ENCODE peak calls at places on chromosome 16, in eight cellular contexts. X is heart left ventricle, R is omental fat pad, Q is HFFc6, B is lung, J is hepatocyte, D is HFF-Myc, L is OCI-LY7. V is an unnamed sample.

GRCh38 chr16:10240854-10241613 is 58.8 kb upstream of the GRIN2A start:
- DNase-seq in X (no peak), R (no peak), Q (no peak), B (no peak), J (no peak), D (no peak), L (no peak), V (no peak)

GRCh38 chr16:3720418-3720817 is 3.1 kb upstream of the TRAP1 start:
- DNase-seq in X (no peak), R (no peak), Q (no peak), B (no peak), J (no peak), D (no peak), L (no peak), V (no peak)

GRCh38 chr16:49754495-49755290 is 101.2 kb downstream of the ZNF423 start:
- DNase-seq in X (peak; percentile 44), R (no peak), Q (no peak), B (no peak), J (peak; percentile 53), D (no peak), L (no peak), V (no peak)

GRCh38 chr16:80208750-80209149 is 332.0 kb upstream of the DYNLRB2 start:
- DNase-seq in X (no peak), R (no peak), Q (no peak), B (no peak), J (no peak), D (no peak), L (no peak), V (no peak)

GRCh38 chr16:48367443-48368049 is 17.7 kb downstream of the SIAH1 start:
- DNase-seq in X (no peak), R (no peak), Q (no peak), B (no peak), J (no peak), D (no peak), L (no peak), V (no peak)

GRCh38 chr16:84358601-84359295 is 9.6 kb upstream of the ATP2C2 start:
- DNase-seq in X (no peak), R (no peak), Q (no peak), B (no peak), J (no peak), D (no peak), L (no peak), V (no peak)

GRCh38 chr16:85829751-85830445 is 30.4 kb downstream of the COX4I1 start:
- DNase-seq in X (peak; percentile 46), R (no peak), Q (no peak), B (no peak), J (no peak), D (no peak), L (no peak), V (no peak)

GRCh38 chr16:57045694-57046381 is 46.5 kb upstream of the CPNE2 start:
- DNase-seq in X (peak; percentile 67), R (peak; percentile 30), Q (peak; percentile 27), B (no peak), J (peak; percentile 83), D (no peak), L (peak; percentile 92), V (peak; percentile 71)

GRCh38 chr16:56317998-56318912 is 107.1 kb downstream of the AMFR start:
- DNase-seq in X (peak; percentile 81), R (peak; percentile 83), Q (peak; percentile 55), B (peak; percentile 85), J (peak; percentile 91), D (peak; percentile 49), L (peak; percentile 60), V (peak; percentile 90)

GRCh38 chr16:3983081-3983520 is 102.6 kb upstream of the CREBBP start:
- DNase-seq in X (peak; percentile 65), R (no peak), Q (peak; percentile 53), B (peak; percentile 47), J (peak; percentile 91), D (no peak), L (no peak), V (peak; percentile 76)

GRCh38 chr16:4814542-4815173 is 12.2 kb upstream of the ROGDI start:
- DNase-seq in X (peak; percentile 33), R (no peak), Q (no peak), B (no peak), J (no peak), D (no peak), L (no peak), V (no peak)

GRCh38 chr16:80144191-80144590 is 396.6 kb upstream of the DYNLRB2 start:
- DNase-seq in X (no peak), R (no peak), Q (no peak), B (no peak), J (no peak), D (no peak), L (no peak), V (peak; percentile 9)

DNA sequence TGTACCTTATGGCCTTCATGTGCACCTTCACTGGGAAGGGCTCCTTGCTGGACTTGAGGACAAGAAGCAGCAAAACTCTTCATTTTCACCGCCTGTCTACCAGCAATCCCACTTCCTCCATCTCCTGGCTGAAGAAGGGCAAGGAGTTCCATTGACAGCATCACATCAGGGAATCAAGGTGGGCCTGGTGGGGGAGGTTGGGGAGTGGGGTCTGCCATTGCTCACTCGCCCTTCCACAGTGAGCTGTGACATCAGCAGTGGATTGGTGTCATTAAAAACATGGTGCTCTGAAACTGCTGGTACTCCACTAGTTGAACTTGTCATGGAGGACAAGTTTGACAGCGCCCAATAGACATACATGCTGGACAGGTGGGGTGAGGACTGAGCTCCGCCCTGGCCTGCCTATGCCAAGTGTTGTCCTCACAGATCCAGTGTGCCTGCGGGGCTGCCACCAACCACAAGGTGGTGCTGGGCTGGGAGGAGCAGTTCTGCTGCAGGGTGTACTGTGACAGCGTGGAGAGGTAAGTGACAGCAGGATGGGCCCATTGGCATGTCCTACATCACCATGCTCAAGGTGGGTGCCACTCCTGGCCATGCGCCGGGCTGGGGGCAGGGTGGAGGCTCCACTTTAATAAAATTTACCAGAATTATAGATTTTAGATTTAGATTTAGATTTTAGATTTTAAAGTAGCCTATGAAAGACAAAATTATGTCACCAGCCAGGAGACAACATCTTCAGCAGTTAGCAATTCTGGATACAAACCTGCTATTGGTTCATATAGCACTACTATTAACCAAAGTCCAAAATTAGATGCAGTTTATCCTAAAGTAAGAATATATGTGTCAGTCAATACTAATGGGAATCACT is 1729.1 kb downstream of the TP53TG3F start:
- DNase-seq in X (no peak), R (no peak), Q (peak; percentile 7), B (no peak), J (no peak), D (no peak), L (peak; percentile 1), V (no peak)
- TF ChIP-seq CTCF in X (no peak), R (no peak), Q (peak; percentile 51), B (no peak), J (no peak), D (no peak), L (peak; percentile 43), V (no peak)

GRCh38 chr16:54284931-54285413 is 1.6 kb downstream of the IRX3 start:
- DNase-seq in X (peak; percentile 29), R (no peak), Q (no peak), B (no peak), J (no peak), D (no peak), L (no peak), V (no peak)

GRCh38 chr16:54284319-54284930 is 2.2 kb downstream of the IRX3 start:
- DNase-seq in X (no peak), R (no peak), Q (no peak), B (no peak), J (peak; percentile 66), D (no peak), L (no peak), V (peak; percentile 64)

GRCh38 chr16:54286330-54287017 is at the start of gene IRX3:
- DNase-seq in X (peak; percentile 90), R (no peak), Q (peak; percentile 79), B (peak; percentile 91), J (peak; percentile 73), D (peak; percentile 68), L (no peak), V (peak; percentile 60)

GRCh38 chr16:54286067-54286329 is 589 bp downstream of the IRX3 start:
- DNase-seq in X (no peak), R (no peak), Q (no peak), B (no peak), J (no peak), D (no peak), L (no peak), V (no peak)

DNA sequence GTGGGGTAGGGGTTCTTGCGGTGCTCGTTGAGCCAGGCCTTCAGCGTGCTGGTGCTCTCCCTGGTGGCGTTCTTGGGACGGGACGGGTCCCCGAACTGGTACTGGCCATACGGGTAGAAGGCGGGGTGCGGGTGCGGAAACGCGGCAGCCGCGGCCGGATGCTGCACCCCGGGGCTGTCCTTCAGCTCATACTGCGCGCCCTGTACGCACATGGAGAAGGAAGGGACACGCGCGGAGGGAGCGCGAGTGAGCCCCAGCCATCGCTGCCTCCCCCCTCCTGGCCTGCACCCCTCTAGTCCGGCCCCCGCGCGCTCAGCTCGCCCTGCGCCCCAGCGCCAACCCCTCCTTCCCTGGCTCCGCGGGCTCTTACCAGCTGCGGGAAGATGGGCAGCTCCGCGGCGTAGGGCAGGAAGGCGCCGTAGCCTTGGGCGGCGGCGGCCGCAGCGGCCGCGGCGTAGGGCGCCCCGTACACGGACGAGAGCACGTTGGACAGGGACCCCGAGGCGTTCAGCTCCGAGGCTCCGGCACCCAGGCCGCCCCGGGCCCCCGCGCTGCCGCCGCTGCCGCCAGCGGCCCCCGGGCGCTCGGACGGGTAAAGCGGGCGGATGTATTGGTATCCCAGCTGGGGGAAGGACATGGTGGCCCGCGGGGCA is 1.0 kb downstream of the IRX3 start:
- DNase-seq in X (peak; percentile 41), R (no peak), Q (peak; percentile 62), B (no peak), J (no peak), D (no peak), L (no peak), V (peak; percentile 36)
- TF ChIP-seq CTCF in X (no peak), R (no peak), Q (peak; percentile 40), B (no peak), J (no peak), D (no peak), L (no peak), V (no peak)

DNA sequence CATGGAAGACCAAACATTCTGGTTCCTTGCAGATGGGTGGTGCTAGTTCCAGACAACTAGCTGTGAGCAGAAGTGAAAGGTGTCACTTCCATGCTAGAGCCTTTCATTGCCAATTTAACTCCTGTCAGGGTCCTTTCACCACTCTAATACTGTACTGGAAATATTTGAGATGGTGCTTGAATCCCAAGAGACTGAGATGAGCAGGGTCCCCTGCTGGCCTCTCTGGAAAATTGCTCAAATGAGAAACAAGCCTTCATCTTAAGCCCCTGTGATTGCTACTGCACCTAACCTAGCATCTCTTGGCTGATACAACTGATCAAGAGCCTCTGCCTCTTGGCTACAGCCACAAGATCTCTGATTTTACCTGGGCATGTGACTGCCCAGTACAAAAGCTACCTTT is 7.4 kb upstream of the VAC14 start:
- DNase-seq in X (no peak), R (no peak), Q (no peak), B (no peak), J (no peak), D (no peak), L (no peak), V (no peak)
- TF ChIP-seq CTCF in X (no peak), R (no peak), Q (peak; percentile 61), B (no peak), J (no peak), D (peak; percentile 31), L (peak; percentile 52), V (no peak)

GRCh38 chr16:58755989-58756649 is 22.0 kb upstream of the GOT2 start:
- DNase-seq in X (peak; percentile 57), R (no peak), Q (peak; percentile 34), B (peak; percentile 42), J (peak; percentile 87), D (no peak), L (peak; percentile 88), V (peak; percentile 81)

GRCh38 chr16:58756650-58757332 is 22.7 kb upstream of the GOT2 start:
- DNase-seq in X (no peak), R (no peak), Q (no peak), B (no peak), J (no peak), D (no peak), L (no peak), V (no peak)

GRCh38 chr16:58753711-58754134 is 19.6 kb upstream of the GOT2 start:
- DNase-seq in X (no peak), R (no peak), Q (no peak), B (no peak), J (no peak), D (no peak), L (no peak), V (no peak)
- TF ChIP-seq CTCF in X (no peak), R (no peak), Q (no peak), B (no peak), J (no peak), D (no peak), L (no peak), V (no peak)

V was measured in GM20000.